ENCODE peak calls at places on chromosomes 2 and 18, in ten cellular contexts. One of them, this sample, is unnamed.

GRCh38 chr2:159904127-159904564 is 106.1 kb upstream of the CD302 start:
- DNase-seq in transverse colon: peak; percentile 28
- DNase-seq in psoas muscle: peak; percentile 16
- DNase-seq in AG04449: no peak
- DNase-seq in astrocyte: no peak
- DNase-seq in fibroblast of lung: no peak
- DNase-seq in spleen: peak; percentile 93
- DNase-seq in BJ: no peak
- DNase-seq in Caco-2: no peak
- DNase-seq in colonic mucosa: peak; percentile 37
- DNase-seq in this sample: no peak

GRCh38 chr2:33104726-33105125 is 158.0 kb downstream of the LTBP1 start:
- DNase-seq in transverse colon: no peak
- DNase-seq in psoas muscle: no peak
- DNase-seq in AG04449: no peak
- DNase-seq in astrocyte: peak; percentile 61
- DNase-seq in fibroblast of lung: peak; percentile 71
- DNase-seq in spleen: no peak
- DNase-seq in BJ: no peak
- DNase-seq in Caco-2: no peak
- DNase-seq in colonic mucosa: no peak
- DNase-seq in this sample: no peak

GRCh38 chr2:133787207-133787606 is 218.9 kb upstream of the NCKAP5 start:
- DNase-seq in transverse colon: no peak
- DNase-seq in psoas muscle: no peak
- DNase-seq in AG04449: no peak
- DNase-seq in astrocyte: peak; percentile 65
- DNase-seq in fibroblast of lung: peak; percentile 75
- DNase-seq in spleen: no peak
- DNase-seq in BJ: no peak
- DNase-seq in Caco-2: no peak
- DNase-seq in colonic mucosa: no peak
- DNase-seq in this sample: no peak

GRCh38 chr2:225027061-225027762 is 15.1 kb downstream of the DOCK10 start:
- DNase-seq in transverse colon: no peak
- DNase-seq in psoas muscle: no peak
- DNase-seq in AG04449: no peak
- DNase-seq in astrocyte: no peak
- DNase-seq in fibroblast of lung: no peak
- DNase-seq in spleen: no peak
- DNase-seq in BJ: no peak
- DNase-seq in Caco-2: no peak
- DNase-seq in colonic mucosa: no peak
- DNase-seq in this sample: no peak

GRCh38 chr18:76256897-76257500 is 238.0 kb downstream of the ZNF516 start:
- DNase-seq in transverse colon: no peak
- DNase-seq in psoas muscle: no peak
- DNase-seq in AG04449: peak; percentile 33
- DNase-seq in astrocyte: peak; percentile 49
- DNase-seq in fibroblast of lung: peak; percentile 66
- DNase-seq in spleen: no peak
- DNase-seq in BJ: no peak
- DNase-seq in Caco-2: peak; percentile 1
- DNase-seq in colonic mucosa: no peak
- DNase-seq in this sample: no peak

GRCh38 chr18:3851159-3851558 is 401.2 kb downstream of the TGIF1 start:
- DNase-seq in transverse colon: no peak
- DNase-seq in psoas muscle: no peak
- DNase-seq in AG04449: no peak
- DNase-seq in astrocyte: no peak
- DNase-seq in fibroblast of lung: no peak
- DNase-seq in spleen: no peak
- DNase-seq in BJ: no peak
- DNase-seq in Caco-2: no peak
- DNase-seq in colonic mucosa: no peak
- DNase-seq in this sample: no peak

GRCh38 chr2:179186126-179186525 is 78.5 kb downstream of the SESTD1 start:
- DNase-seq in transverse colon: no peak
- DNase-seq in psoas muscle: no peak
- DNase-seq in AG04449: no peak
- DNase-seq in astrocyte: peak; percentile 8
- DNase-seq in fibroblast of lung: peak; percentile 30
- DNase-seq in spleen: no peak
- DNase-seq in BJ: no peak
- DNase-seq in Caco-2: no peak
- DNase-seq in colonic mucosa: no peak
- DNase-seq in this sample: no peak

GRCh38 chr2:113965644-113966043 is 75.8 kb downstream of the ACTR3 start:
- DNase-seq in transverse colon: no peak
- DNase-seq in psoas muscle: no peak
- DNase-seq in AG04449: no peak
- DNase-seq in astrocyte: peak; percentile 23
- DNase-seq in fibroblast of lung: peak; percentile 39
- DNase-seq in spleen: no peak
- DNase-seq in BJ: no peak
- DNase-seq in Caco-2: peak; percentile 72
- DNase-seq in colonic mucosa: peak; percentile 50
- DNase-seq in this sample: peak; percentile 9

GRCh38 chr2:220959391-220959802 is 612.7 kb downstream of the EPHA4 start:
- DNase-seq in transverse colon: no peak
- DNase-seq in psoas muscle: no peak
- DNase-seq in AG04449: no peak
- DNase-seq in astrocyte: no peak
- DNase-seq in fibroblast of lung: no peak
- DNase-seq in spleen: no peak
- DNase-seq in BJ: no peak
- DNase-seq in Caco-2: no peak
- DNase-seq in colonic mucosa: no peak
- DNase-seq in this sample: no peak

GRCh38 chr2:98453531-98453930 is 8.9 kb downstream of the INPP4A start:
- DNase-seq in transverse colon: no peak
- DNase-seq in psoas muscle: no peak
- DNase-seq in AG04449: no peak
- DNase-seq in astrocyte: no peak
- DNase-seq in fibroblast of lung: no peak
- DNase-seq in spleen: peak; percentile 56
- DNase-seq in BJ: no peak
- DNase-seq in Caco-2: no peak
- DNase-seq in colonic mucosa: no peak
- DNase-seq in this sample: no peak

GRCh38 chr2:238446371-238446770 is 19.6 kb downstream of the ASB1 start:
- DNase-seq in transverse colon: no peak
- DNase-seq in psoas muscle: no peak
- DNase-seq in AG04449: no peak
- DNase-seq in astrocyte: no peak
- DNase-seq in fibroblast of lung: no peak
- DNase-seq in spleen: no peak
- DNase-seq in BJ: no peak
- DNase-seq in Caco-2: no peak
- DNase-seq in colonic mucosa: no peak
- DNase-seq in this sample: no peak

GRCh38 chr2:64592994-64593655 is 60.6 kb downstream of the SERTAD2 start:
- DNase-seq in transverse colon: no peak
- DNase-seq in psoas muscle: peak; percentile 55
- DNase-seq in AG04449: no peak
- DNase-seq in astrocyte: no peak
- DNase-seq in fibroblast of lung: no peak
- DNase-seq in spleen: no peak
- DNase-seq in BJ: no peak
- DNase-seq in Caco-2: no peak
- DNase-seq in colonic mucosa: no peak
- DNase-seq in this sample: no peak

GRCh38 chr2:29010946-29011649 is 30.0 kb downstream of the TOGARAM2 start:
- DNase-seq in transverse colon: peak; percentile 38
- DNase-seq in psoas muscle: peak; percentile 52
- DNase-seq in AG04449: no peak
- DNase-seq in astrocyte: peak; percentile 80
- DNase-seq in fibroblast of lung: peak; percentile 85
- DNase-seq in spleen: peak; percentile 89
- DNase-seq in BJ: no peak
- DNase-seq in Caco-2: no peak
- DNase-seq in colonic mucosa: no peak
- DNase-seq in this sample: no peak

GRCh38 chr2:231211461-231211860 is 13.0 kb downstream of the ARMC9 start:
- DNase-seq in transverse colon: no peak
- DNase-seq in psoas muscle: no peak
- DNase-seq in AG04449: no peak
- DNase-seq in astrocyte: no peak
- DNase-seq in fibroblast of lung: no peak
- DNase-seq in spleen: no peak
- DNase-seq in BJ: no peak
- DNase-seq in Caco-2: no peak
- DNase-seq in colonic mucosa: no peak
- DNase-seq in this sample: no peak

GRCh38 chr2:110820128-110820527 is 87.8 kb downstream of the ACOXL start:
- DNase-seq in transverse colon: no peak
- DNase-seq in psoas muscle: no peak
- DNase-seq in AG04449: no peak
- DNase-seq in astrocyte: no peak
- DNase-seq in fibroblast of lung: no peak
- DNase-seq in spleen: no peak
- DNase-seq in BJ: no peak
- DNase-seq in Caco-2: no peak
- DNase-seq in colonic mucosa: no peak
- DNase-seq in this sample: no peak

GRCh38 chr2:66443977-66444855 is 9.3 kb downstream of the MEIS1 start:
- DNase-seq in transverse colon: no peak
- DNase-seq in psoas muscle: peak; percentile 33
- DNase-seq in AG04449: no peak
- DNase-seq in astrocyte: peak; percentile 57
- DNase-seq in fibroblast of lung: no peak
- DNase-seq in spleen: no peak
- DNase-seq in BJ: no peak
- DNase-seq in Caco-2: no peak
- DNase-seq in colonic mucosa: no peak
- DNase-seq in this sample: no peak

GRCh38 chr18:79952457-79952995 is 1.1 kb upstream of the SLC66A2 start:
- DNase-seq in transverse colon: peak; percentile 27
- DNase-seq in psoas muscle: no peak
- DNase-seq in AG04449: no peak
- DNase-seq in astrocyte: no peak
- DNase-seq in fibroblast of lung: no peak
- DNase-seq in spleen: peak; percentile 81
- DNase-seq in BJ: no peak
- DNase-seq in Caco-2: no peak
- DNase-seq in colonic mucosa: no peak
- DNase-seq in this sample: no peak

GRCh38 chr2:3951131-3951954 is 248.0 kb downstream of the DCDC2C start:
- DNase-seq in transverse colon: no peak
- DNase-seq in psoas muscle: no peak
- DNase-seq in AG04449: no peak
- DNase-seq in astrocyte: no peak
- DNase-seq in fibroblast of lung: no peak
- DNase-seq in spleen: no peak
- DNase-seq in BJ: no peak
- DNase-seq in Caco-2: no peak
- DNase-seq in colonic mucosa: no peak
- DNase-seq in this sample: no peak

DNA sequence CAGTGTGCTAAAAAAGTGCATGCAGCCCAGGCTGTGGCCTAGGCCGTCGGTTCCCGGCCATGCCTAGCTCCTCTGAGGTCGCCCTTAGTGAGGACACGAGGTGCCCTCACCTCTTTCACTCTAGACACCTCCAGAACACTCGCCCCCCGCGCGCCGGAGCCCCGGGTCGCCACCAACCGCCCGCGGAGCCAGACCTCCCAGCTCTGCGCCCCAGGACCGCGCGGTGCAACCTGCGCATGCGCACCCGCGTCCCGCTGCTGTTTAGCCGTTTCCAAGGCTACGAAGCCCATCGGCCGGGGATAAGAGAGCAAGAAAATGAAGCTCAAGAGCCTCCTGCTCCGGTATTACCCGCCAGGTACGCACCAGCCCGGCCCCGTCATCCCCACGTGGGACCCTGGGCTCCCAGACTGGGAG is at the start of gene DAW1:
- DNase-seq in transverse colon: peak; percentile 58
- DNase-seq in psoas muscle: peak; percentile 51
- DNase-seq in AG04449: no peak
- DNase-seq in astrocyte: peak; percentile 54
- DNase-seq in fibroblast of lung: peak; percentile 65
- DNase-seq in spleen: peak; percentile 81
- DNase-seq in BJ: no peak
- DNase-seq in Caco-2: peak; percentile 82
- DNase-seq in colonic mucosa: peak; percentile 65
- DNase-seq in this sample: no peak
- TF ChIP-seq CTCF in transverse colon: no peak
- TF ChIP-seq CTCF in psoas muscle: no peak
- TF ChIP-seq CTCF in AG04449: no peak
- TF ChIP-seq CTCF in astrocyte: no peak
- TF ChIP-seq CTCF in fibroblast of lung: no peak
- TF ChIP-seq CTCF in spleen: no peak
- TF ChIP-seq CTCF in BJ: no peak
- TF ChIP-seq CTCF in Caco-2: no peak
- TF ChIP-seq CTCF in colonic mucosa: no peak
- TF ChIP-seq CTCF in this sample: no peak

GRCh38 chr2:53843595-53843994 is 16.2 kb downstream of the GPR75 start:
- DNase-seq in transverse colon: no peak
- DNase-seq in psoas muscle: no peak
- DNase-seq in AG04449: no peak
- DNase-seq in astrocyte: no peak
- DNase-seq in fibroblast of lung: no peak
- DNase-seq in spleen: no peak
- DNase-seq in BJ: no peak
- DNase-seq in Caco-2: no peak
- DNase-seq in colonic mucosa: no peak
- DNase-seq in this sample: no peak
- H3K4me3 ChIP-seq in transverse colon: no peak overlapping the region
- H3K4me3 ChIP-seq in psoas muscle: no peak overlapping the region
- H3K4me3 ChIP-seq in AG04449: no peak overlapping the region
- H3K4me3 ChIP-seq in astrocyte: no peak overlapping the region
- H3K4me3 ChIP-seq in fibroblast of lung: no peak overlapping the region
- H3K4me3 ChIP-seq in spleen: no peak overlapping the region
- H3K4me3 ChIP-seq in BJ: no peak overlapping the region
- H3K4me3 ChIP-seq in Caco-2: no peak overlapping the region
- H3K4me3 ChIP-seq in colonic mucosa: no peak overlapping the region
- H3K4me3 ChIP-seq in this sample: no peak overlapping the region

DNA sequence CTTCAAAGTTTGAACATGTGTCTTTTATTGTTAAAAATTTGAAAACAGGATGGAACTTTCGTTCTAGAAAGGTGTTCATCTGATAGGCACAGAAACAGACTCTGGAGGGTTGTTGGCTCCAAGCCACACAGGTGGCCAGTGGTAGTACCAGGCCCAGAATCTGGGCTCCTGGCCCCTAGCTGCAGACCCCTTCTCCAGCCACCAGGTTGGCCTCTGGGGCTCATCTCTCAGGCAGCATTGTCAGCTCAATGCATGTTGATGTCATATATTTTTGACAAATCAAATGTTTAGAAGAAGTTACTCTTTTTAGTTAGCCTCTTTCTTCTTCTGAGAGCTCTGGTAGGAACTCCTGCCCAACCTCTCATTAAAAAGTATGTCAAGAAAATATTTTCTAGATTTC is 34.5 kb upstream of the CHRNA1 start:
- DNase-seq in transverse colon: no peak
- DNase-seq in psoas muscle: no peak
- DNase-seq in AG04449: no peak
- DNase-seq in astrocyte: no peak
- DNase-seq in fibroblast of lung: no peak
- DNase-seq in spleen: no peak
- DNase-seq in BJ: no peak
- DNase-seq in Caco-2: no peak
- DNase-seq in colonic mucosa: no peak
- DNase-seq in this sample: no peak
- TF ChIP-seq CTCF in transverse colon: no peak
- TF ChIP-seq CTCF in psoas muscle: no peak
- TF ChIP-seq CTCF in AG04449: no peak
- TF ChIP-seq CTCF in astrocyte: no peak
- TF ChIP-seq CTCF in fibroblast of lung: no peak
- TF ChIP-seq CTCF in spleen: no peak
- TF ChIP-seq CTCF in BJ: no peak
- TF ChIP-seq CTCF in Caco-2: no peak
- TF ChIP-seq CTCF in colonic mucosa: no peak
- TF ChIP-seq CTCF in this sample: no peak

GRCh38 chr2:95401480-95401879 is 1.0 kb upstream of the FAHD2A start:
- DNase-seq in transverse colon: no peak
- DNase-seq in psoas muscle: no peak
- DNase-seq in AG04449: no peak
- DNase-seq in astrocyte: no peak
- DNase-seq in fibroblast of lung: no peak
- DNase-seq in spleen: no peak
- DNase-seq in BJ: no peak
- DNase-seq in Caco-2: no peak
- DNase-seq in colonic mucosa: no peak
- DNase-seq in this sample: no peak
- H3K4me3 ChIP-seq in transverse colon: peak overlapping the region; percentile 60
- H3K4me3 ChIP-seq in psoas muscle: peak overlapping the region; percentile 97
- H3K4me3 ChIP-seq in AG04449: peak overlapping the region; percentile 96
- H3K4me3 ChIP-seq in astrocyte: peak overlapping the region; percentile 97
- H3K4me3 ChIP-seq in fibroblast of lung: peak overlapping the region; percentile 88
- H3K4me3 ChIP-seq in spleen: peak overlapping the region; percentile 75
- H3K4me3 ChIP-seq in BJ: peak overlapping the region; percentile 85
- H3K4me3 ChIP-seq in Caco-2: peak overlapping the region; percentile 89
- H3K4me3 ChIP-seq in colonic mucosa: peak overlapping the region; percentile 84
- H3K4me3 ChIP-seq in this sample: peak overlapping the region; percentile 92